ENCODE peak calls at places on chromosomes 2 and 18, in six cellular contexts. C, A, F, N, Y and U are unnamed samples. For H3K36me3, the result is how much of the 10 kb centered on the place peaks cover.

GRCh38 chr2:85753525-85754312 is at the start of gene ATOH8:
- DNase-seq in C (peak), A (peak), F (no peak), N (peak), Y (no peak), U (peak)

GRCh38 chr2:130355578-130356431 is at the start of gene PTPN18:
- DNase-seq in C (peak), A (peak), F (peak), N (peak), Y (no peak), U (peak)

GRCh38 chr2:3678212-3678611 is 20.2 kb downstream of the ALLC start:
- DNase-seq in C (no peak), Y (no peak), N (no peak), F (no peak), A (no peak), U (no peak)

GRCh38 chr2:113218283-113219091 is 44.7 kb downstream of the PSD4 start:
- DNase-seq in C (peak), N (peak), Y (no peak), F (peak), A (peak), U (no peak)

GRCh38 chr2:99000708-99001107 is 64.7 kb upstream of the CRACDL start:
- DNase-seq in F (no peak), N (no peak), C (no peak), A (no peak), Y (no peak), U (no peak)

GRCh38 chr2:217102941-217103340 is 243.1 kb upstream of the TNP1 start:
- DNase-seq in Y (no peak), F (no peak), A (no peak), N (peak), C (no peak), U (no peak)

GRCh38 chr2:54903736-54904554 is 146.3 kb downstream of the RTN4 start:
- DNase-seq in A (no peak), N (peak), C (no peak), F (no peak), Y (no peak), U (peak)

GRCh38 chr18:65298422-65298821 is 452.4 kb upstream of the CDH7 start:
- DNase-seq in N (no peak), F (no peak), A (no peak), Y (no peak), C (no peak), U (no peak)

GRCh38 chr18:6718255-6718654 is 11.3 kb upstream of the ARHGAP28 start:
- DNase-seq in A (no peak), F (no peak), C (no peak), Y (no peak), N (no peak), U (no peak)

GRCh38 chr2:29273704-29274611 is 158.7 kb downstream of the CLIP4 start:
- DNase-seq in F (no peak), C (peak), Y (no peak), A (no peak), N (peak), U (no peak)

GRCh38 chr2:188609321-188610049 is 317.8 kb downstream of the GULP1 start:
- DNase-seq in C (no peak), F (no peak), N (peak), A (no peak), Y (no peak), U (peak)

GRCh38 chr2:74405994-74406583 is 15.3 kb downstream of the C2orf81 start:
- DNase-seq in Y (peak), A (no peak), C (no peak), F (no peak), N (no peak), U (peak)

GRCh38 chr18:12996661-12997292 is 5.6 kb downstream of the CEP192 start:
- DNase-seq in C (no peak), Y (no peak), F (no peak), A (no peak), N (no peak), U (no peak)

GRCh38 chr2:64987001-64987962 is 1.9 kb upstream of the SLC1A4 start:
- DNase-seq in N (peak), Y (peak), A (no peak), F (no peak), C (no peak), U (peak)

GRCh38 chr18:58402247-58402646 is 226.6 kb downstream of the ALPK2 start:
- DNase-seq in A (no peak), N (no peak), C (peak), F (peak), Y (no peak), U (peak)

GRCh38 chr2:203534486-203535077 is 519 bp downstream of the RAPH1 start:
- DNase-seq in F (no peak), A (peak), N (peak), C (peak), Y (no peak), U (peak)

GRCh38 chr2:205747827-205748386 is 65.6 kb downstream of the NRP2 start:
- DNase-seq in Y (no peak), F (no peak), C (no peak), N (no peak), A (no peak), U (no peak)

GRCh38 chr2:218229239-218229638 is 12.2 kb downstream of the ARPC2 start:
- DNase-seq in C (no peak), F (no peak), A (no peak), Y (peak), N (peak), U (peak)

GRCh38 chr2:100902833-100903405 is 83.0 kb downstream of the NPAS2 start:
- DNase-seq in C (no peak), Y (no peak), F (no peak), N (peak), A (no peak), U (peak)

GRCh38 chr2:151478011-151478410 is 68.3 kb downstream of the RIF1 start:
- DNase-seq in N (peak), Y (no peak), A (no peak), C (no peak), F (no peak), U (no peak)
- H3K36me3 ChIP-seq in N (under half), Y (under half), A (half or more), C (under half), F (under half), U (under half)

GRCh38 chr2:37982147-37982582 is 57.1 kb downstream of the RMDN2 start:
- DNase-seq in C (peak), N (peak), Y (peak), F (peak), A (peak), U (peak)
- H3K4me3 ChIP-seq in C (no peak), N (peak), Y (no peak), F (no peak), A (peak), U (peak)

GRCh38 chr18:67813380-67814028 is 297.0 kb upstream of the DSEL start:
- DNase-seq in A (no peak), F (no peak), C (no peak), N (no peak), Y (no peak), U (no peak)
- H3K36me3 ChIP-seq in A (under half), F (under half), C (under half), N (under half), Y (under half), U (under half)

GRCh38 chr2:169694894-169695260 is 608 bp downstream of the PHOSPHO2 start:
- DNase-seq in C (no peak), F (no peak), A (no peak), Y (no peak), N (peak), U (no peak)

GRCh38 chr2:169690958-169691357 is 3.2 kb downstream of the CFAP210 start:
- DNase-seq in Y (no peak), C (no peak), F (no peak), N (no peak), A (no peak), U (no peak)

GRCh38 chr2:169696381-169696780 is 2.1 kb downstream of the PHOSPHO2 start:
- DNase-seq in Y (no peak), C (no peak), A (no peak), F (no peak), N (no peak), U (no peak)

GRCh38 chr2:169694113-169694893 is at the start of the genes CFAP210 and PHOSPHO2:
- DNase-seq in Y (peak), A (peak), N (peak), C (peak), F (peak), U (peak)

DNA sequence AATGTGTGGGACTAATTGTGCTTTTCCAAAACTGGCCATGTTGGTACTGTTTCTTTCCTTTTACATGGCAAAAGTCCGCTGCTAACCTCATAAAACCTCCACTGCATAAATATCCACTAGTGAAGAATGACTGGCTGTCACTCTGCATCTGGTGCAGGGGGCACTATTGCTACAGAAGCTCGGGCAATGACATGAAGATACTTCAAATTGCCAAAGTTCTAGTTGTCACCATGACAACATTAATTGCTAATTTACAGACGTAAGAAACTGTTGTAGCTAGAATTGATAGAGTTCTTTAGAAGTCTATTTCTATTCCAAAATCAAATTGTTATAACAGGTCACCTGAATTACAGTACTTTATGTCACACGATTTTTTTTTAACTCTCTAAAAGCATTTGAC is 861 bp downstream of the CFAP210 start:
- DNase-seq in Y (no peak), A (no peak), F (no peak), N (peak), C (no peak), U (no peak)
- H3K4me3 ChIP-seq in Y (no peak), A (no peak), F (no peak), N (peak), C (no peak), U (no peak)

GRCh38 chr2:110667061-110667460 is 10.8 kb downstream of the BUB1 start:
- DNase-seq in Y (no peak), F (no peak), C (no peak), N (no peak), A (no peak), U (no peak)
- H3K36me3 ChIP-seq in Y (under half), F (under half), C (under half), N (under half), A (under half), U (under half)

GRCh38 chr18:69401475-69402218 is 959 bp downstream of the DOK6 start:
- DNase-seq in C (no peak), N (peak), A (peak), F (no peak), Y (no peak), U (no peak)

GRCh38 chr18:69400976-69401474 is 337 bp downstream of the DOK6 start:
- DNase-seq in Y (no peak), F (no peak), A (peak), N (peak), C (no peak), U (peak)

GRCh38 chr18:69399253-69399652 is 1.4 kb upstream of the DOK6 start:
- DNase-seq in C (no peak), Y (no peak), N (no peak), F (no peak), A (no peak), U (no peak)

GRCh38 chr18:69400253-69400975 is at the start of gene DOK6:
- DNase-seq in Y (no peak), F (no peak), N (peak), A (peak), C (peak), U (peak)

DNA sequence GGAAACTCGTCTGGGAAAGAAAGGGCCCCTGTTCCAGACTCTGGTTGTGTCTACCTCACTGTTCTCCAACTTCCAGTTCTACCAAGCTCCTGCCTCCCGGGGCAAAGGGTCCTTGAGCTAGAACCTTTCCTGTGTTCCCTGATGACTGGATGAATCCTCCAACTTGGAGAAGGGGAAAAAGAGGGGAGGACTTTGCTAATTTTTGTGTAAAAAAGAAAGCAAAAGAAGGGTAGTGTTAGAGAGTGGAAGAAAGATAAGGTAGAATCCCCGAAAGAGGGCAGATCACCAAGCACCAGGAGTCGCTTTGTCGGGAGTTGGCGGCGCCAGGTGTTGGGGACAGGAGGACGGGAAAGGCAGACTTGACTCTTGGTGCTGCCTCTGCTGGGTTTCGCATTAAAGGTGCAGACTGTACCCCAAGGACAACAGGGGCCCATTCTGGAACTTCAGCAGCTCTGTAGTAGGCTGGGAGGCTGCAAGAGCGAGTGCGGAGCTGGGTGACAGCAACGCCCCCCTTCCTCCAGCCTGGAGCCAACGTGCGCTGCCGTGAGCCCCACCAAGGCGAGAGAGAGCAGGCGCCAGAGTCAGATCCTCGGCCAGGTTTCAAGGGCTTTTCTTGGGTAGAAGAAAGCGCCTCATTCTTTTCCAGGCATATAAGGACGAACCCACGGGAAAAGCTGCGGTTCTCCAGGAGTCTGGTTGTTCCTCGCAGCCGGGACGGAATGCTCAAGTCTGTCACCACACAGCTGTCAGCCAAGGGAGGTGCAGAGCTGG is 1.7 kb downstream of the DOK6 start:
- DNase-seq in N (peak), C (no peak), A (no peak), Y (no peak), F (no peak), U (no peak)
- H3K4me3 ChIP-seq in N (peak), C (peak), A (peak), Y (no peak), F (peak), U (peak)